ENCODE peak calls at places on chromosomes 4 and X, in four cellular contexts. V, M, X and O are unnamed samples.

GRCh38 chr4:150002561-150002960 is 75.7 kb upstream of the DCLK2 start:
- DNase-seq in X (no peak), M (no peak), V (no peak), O (no peak)

GRCh38 chrX:151227637-151228036 is 51.3 kb downstream of the GPR50 start:
- DNase-seq in V (no peak), M (no peak), X (no peak), O (no peak)

GRCh38 chr4:8228319-8229250 is 29.5 kb downstream of the SH3TC1 start:
- DNase-seq in V (peak), M (peak), X (peak), O (peak)

GRCh38 chr4:121375262-121375661 is 5.6 kb downstream of the QRFPR start:
- DNase-seq in V (no peak), X (no peak), M (no peak), O (no peak)

GRCh38 chr4:135032670-135033069 is 831.1 kb upstream of the PABPC4L start:
- DNase-seq in M (no peak), V (no peak), X (no peak), O (no peak)

GRCh38 chrX:67720344-67720743 is 176.5 kb downstream of the AR start:
- DNase-seq in X (no peak), M (no peak), V (no peak), O (no peak)

GRCh38 chr4:94917146-94917545 is 159.4 kb downstream of the BMPR1B start:
- DNase-seq in V (no peak), X (no peak), M (no peak), O (no peak)

GRCh38 chr4:107654694-107655093 is 65.3 kb downstream of the PAPSS1 start:
- DNase-seq in M (no peak), X (no peak), V (no peak), O (no peak)

GRCh38 chr4:143375326-143376073 is 38.8 kb downstream of the GAB1 start:
- DNase-seq in X (no peak), M (peak), V (no peak), O (no peak)

GRCh38 chr4:152100378-152101201 is 339.8 kb upstream of the GATB start:
- DNase-seq in V (no peak), X (no peak), M (no peak), O (peak)

GRCh38 chr4:148093065-148093464 is 349.1 kb downstream of the NR3C2 start:
- DNase-seq in M (no peak), X (no peak), V (no peak), O (no peak)

GRCh38 chr4:70914631-70915030 is 12.5 kb downstream of the MOB1B start:
- DNase-seq in M (no peak), V (no peak), X (no peak), O (no peak)

GRCh38 chr4:86508436-86508835 is 85.7 kb upstream of the PTPN13 start:
- DNase-seq in X (no peak), M (no peak), V (no peak), O (no peak)

GRCh38 chrX:103052625-103053024 is 11.3 kb downstream of the BEX1 start:
- DNase-seq in X (no peak), M (no peak), V (no peak), O (no peak)

GRCh38 chr4:123997116-123997515 is 600.5 kb downstream of the SPRY1 start:
- DNase-seq in V (no peak), M (no peak), X (no peak), O (no peak)

GRCh38 chr4:1342003-1342402 is 5.0 kb upstream of the UVSSA start:
- DNase-seq in X (no peak), V (no peak), M (no peak), O (no peak)

GRCh38 chrX:17022205-17022604 is 75.7 kb downstream of the REPS2 start:
- DNase-seq in V (no peak), M (no peak), X (no peak), O (no peak)

GRCh38 chr4:156659570-156659969 is 312.0 kb downstream of the PDGFC start:
- DNase-seq in V (no peak), X (no peak), M (no peak), O (no peak)

GRCh38 chr4:132642196-132642817 is 506.8 kb upstream of the PCDH10 start:
- DNase-seq in X (peak), V (peak), M (peak), O (no peak)

GRCh38 chr4:101790521-101791188 is at the start of gene BANK1:
- DNase-seq in M (no peak), V (no peak), X (peak), O (peak)

GRCh38 chr4:101527186-101527585 is 179.9 kb upstream of the PPP3CA start:
- DNase-seq in V (no peak), M (no peak), X (peak), O (peak)

GRCh38 chr4:20298986-20299385 is 47.3 kb downstream of the SLIT2 start:
- DNase-seq in M (no peak), V (no peak), X (no peak), O (no peak)

GRCh38 chr4:93788712-93789111 is 39.8 kb upstream of the ATOH1 start:
- DNase-seq in V (no peak), X (no peak), M (peak), O (no peak)

GRCh38 chr4:113810906-113811305 is 49.4 kb upstream of the CAMK2D start:
- DNase-seq in M (no peak), V (no peak), X (no peak), O (no peak)

GRCh38 chr4:152663203-152664066 is 16.4 kb downstream of the TMEM154 start:
- DNase-seq in X (peak), M (no peak), V (peak), O (no peak)

GRCh38 chr4:38591617-38592337 is 72.2 kb upstream of the KLF3 start:
- DNase-seq in M (no peak), V (no peak), X (no peak), O (no peak)

GRCh38 chrX:155877288-155877687 is 3.9 kb upstream of the VAMP7 start:
- DNase-seq in X (no peak), M (no peak), V (no peak), O (no peak)

GRCh38 chr4:89482926-89483595 is 175.5 kb upstream of the GPRIN3 start:
- DNase-seq in V (no peak), X (no peak), M (no peak), O (no peak)

GRCh38 chrX:10190367-10190766 is 33.6 kb downstream of the CLCN4 start:
- DNase-seq in V (no peak), X (no peak), M (peak), O (no peak)

GRCh38 chr4:47814896-47815295 is 23.0 kb downstream of the CORIN start:
- DNase-seq in X (no peak), V (no peak), M (no peak), O (no peak)

GRCh38 chrX:108362026-108362425 is 76.2 kb downstream of the COL4A6 start:
- DNase-seq in X (no peak), M (no peak), V (no peak), O (no peak)

GRCh38 chr4:23942491-23942890 is 52.6 kb upstream of the PPARGC1A start:
- DNase-seq in X (no peak), V (no peak), M (no peak), O (no peak)

GRCh38 chr4:23945521-23946017 is 55.7 kb upstream of the PPARGC1A start:
- DNase-seq in V (peak), M (no peak), X (no peak), O (no peak)

GRCh38 chr4:23947826-23948225 is 58.0 kb upstream of the PPARGC1A start:
- DNase-seq in V (no peak), X (no peak), M (no peak), O (no peak)

GRCh38 chr4:23943478-23943877 is 53.6 kb upstream of the PPARGC1A start:
- DNase-seq in V (no peak), X (no peak), M (no peak), O (no peak)

DNA sequence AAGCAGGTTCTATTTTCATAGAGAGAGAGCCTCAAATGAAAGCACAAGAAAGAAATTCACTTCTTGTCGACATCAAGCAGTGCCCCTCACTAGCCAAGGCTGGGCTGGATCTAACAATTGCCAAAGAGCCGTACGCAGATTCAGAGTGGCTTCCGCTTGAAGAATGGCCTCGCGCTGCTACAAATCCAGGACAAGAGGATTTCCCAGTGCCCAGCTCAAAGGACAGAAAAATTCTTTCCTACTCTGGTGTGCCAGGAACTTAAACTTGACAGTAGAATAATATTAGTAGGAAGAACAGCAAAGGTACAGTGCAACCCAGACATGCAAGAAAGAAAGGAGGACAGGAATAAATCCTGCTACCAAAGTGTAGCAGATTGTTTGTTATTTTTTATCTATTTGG is 56.5 kb upstream of the PPARGC1A start:
- DNase-seq in X (no peak), V (no peak), M (no peak), O (no peak)
- TF ChIP-seq SPI1 in X (no peak), V (no peak), M (no peak), O (no peak)

DNA sequence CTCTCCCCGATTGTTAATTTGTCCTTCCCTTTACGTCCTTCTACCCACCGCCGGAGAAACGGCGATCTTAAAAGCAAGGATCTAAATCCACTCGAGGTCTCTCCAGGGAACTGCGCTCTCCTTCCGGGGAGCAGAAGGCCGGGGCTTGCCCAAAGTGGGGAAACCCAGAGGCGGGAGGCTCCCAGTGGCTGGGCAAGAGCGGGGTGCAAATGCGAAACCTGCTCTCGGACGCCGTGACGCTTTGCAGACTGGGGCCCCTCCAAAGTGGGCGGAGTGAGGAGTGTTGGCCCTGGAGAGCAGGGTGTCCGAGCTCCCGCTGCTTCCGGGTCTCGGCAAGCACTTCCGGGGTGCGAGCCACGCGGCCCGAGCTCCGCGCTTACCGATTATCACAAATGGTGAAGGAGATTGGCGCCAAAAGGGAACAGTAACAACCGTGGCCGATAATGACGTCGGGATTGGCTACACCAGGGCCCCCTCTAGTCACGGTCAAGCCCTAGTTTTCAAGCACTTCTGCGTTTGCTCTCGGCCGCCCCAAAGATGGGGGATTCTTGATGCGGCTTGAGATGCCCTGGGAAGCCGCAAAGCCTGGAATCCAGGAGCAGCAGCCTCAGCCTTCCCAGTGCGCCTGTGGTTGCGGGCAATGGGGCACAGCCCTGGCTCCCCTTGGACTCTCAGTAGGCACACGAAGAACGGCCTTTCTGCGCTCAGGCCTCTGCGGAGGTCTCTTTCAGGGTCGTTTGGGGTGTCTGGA is 29.0 kb downstream of the HAND2 start:
- DNase-seq in V (no peak), M (no peak), X (no peak), O (no peak)
- TF ChIP-seq POLR2AphosphoS5 in V (no peak), M (no peak), X (no peak), O (no peak)

GRCh38 chr4:139367421-139368090 is 65.3 kb upstream of the NDUFC1 start:
- DNase-seq in X (no peak), M (no peak), V (no peak), O (no peak)
- TF ChIP-seq SPI1 in X (no peak), M (no peak), V (no peak), O (no peak)

DNA sequence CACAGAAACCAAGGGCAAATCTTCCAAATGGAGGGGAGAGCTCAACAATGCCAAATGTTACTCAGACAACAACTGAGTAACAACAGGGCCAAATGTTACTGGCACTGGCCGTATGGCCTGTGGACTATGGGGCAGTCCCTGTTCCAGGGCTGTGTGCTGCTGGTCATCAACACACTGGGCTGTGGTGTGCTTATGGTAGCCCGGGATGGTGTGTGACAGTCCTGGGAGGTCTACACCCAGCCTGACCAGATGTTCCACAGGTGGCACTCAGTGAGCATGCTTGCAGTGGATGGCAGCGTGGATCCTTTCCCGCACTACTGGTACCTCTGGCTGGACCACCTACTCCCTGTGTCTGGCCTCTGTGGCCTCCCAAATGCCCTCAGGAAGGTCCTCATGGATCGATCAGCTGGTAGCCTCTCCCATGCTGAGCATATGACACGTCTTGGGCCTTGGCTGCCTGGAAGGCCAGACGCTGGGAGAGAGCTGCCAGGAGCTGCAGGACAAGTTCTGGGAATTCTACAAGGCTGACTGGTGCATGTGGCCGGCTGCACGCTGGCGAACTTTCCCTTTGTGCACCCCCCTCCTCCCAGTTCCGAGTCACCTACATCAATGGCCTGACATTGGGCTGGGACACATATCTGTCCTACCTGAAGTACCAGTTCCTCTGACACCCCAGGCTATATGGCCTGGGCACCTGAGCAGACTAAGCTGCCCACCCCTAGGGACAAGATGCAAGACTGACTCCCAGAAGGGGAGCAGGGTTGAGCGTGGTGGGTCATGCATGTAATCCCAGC is 59.7 kb upstream of the IQSEC2 start:
- DNase-seq in V (no peak), X (no peak), M (no peak), O (no peak)
- TF ChIP-seq POLR2AphosphoS5 in V (no peak), X (no peak), M (no peak), O (no peak)